ENCODE peak calls at places on chromosome 16, in five cellular contexts. K is AG04450; Q is Jurkat, Clone E6-1; X is stimulated activated CD4-positive, alpha-beta T cell treated with anti-CD3 and anti-CD28 coated beads, Interleukin-1b, Interleukin-23, amount 100 ng/mL, for 4 hours; M is neural progenitor cell. H is an unnamed sample.

GRCh38 chr16:23080747-23081146 is 68.5 kb downstream of the USP31 start:
- DNase-seq in M (no peak), Q (no peak), X (no peak), K (no peak), H (no peak)

GRCh38 chr16:66364117-66364958 is 2.2 kb upstream of the CDH5 start:
- DNase-seq in X (no peak), M (peak), Q (no peak), K (no peak), H (no peak)

GRCh38 chr16:67504190-67505021 is 21.1 kb upstream of the AGRP start:
- DNase-seq in Q (no peak), X (no peak), K (no peak), M (no peak), H (no peak)

GRCh38 chr16:27290582-27290981 is 22.0 kb upstream of the NSMCE1 start:
- DNase-seq in X (no peak), K (no peak), Q (no peak), M (no peak), H (no peak)

GRCh38 chr16:259814-260253 is 15.9 kb downstream of the RGS11 start:
- DNase-seq in M (no peak), Q (no peak), K (no peak), X (no peak), H (no peak)

GRCh38 chr16:10862432-10862831 is 14.6 kb upstream of the CIITA start:
- DNase-seq in Q (no peak), K (no peak), X (no peak), M (no peak), H (no peak)

GRCh38 chr16:27220991-27221390 is 17.7 kb downstream of the KDM8 start:
- DNase-seq in M (no peak), K (no peak), X (no peak), Q (no peak), H (no peak)

GRCh38 chr16:17346774-17347569 is 123.8 kb downstream of the XYLT1 start:
- DNase-seq in X (no peak), Q (no peak), K (no peak), M (no peak), H (no peak)

GRCh38 chr16:57807968-57808528 is 5.8 kb upstream of the KIFC3 start:
- DNase-seq in X (peak), M (peak), K (peak), Q (no peak), H (peak)

GRCh38 chr16:57285379-57285778 is 907 bp upstream of the PLLP start:
- DNase-seq in X (no peak), K (no peak), M (no peak), Q (no peak), H (no peak)

GRCh38 chr16:69273009-69273408 is 38.1 kb upstream of the VPS4A start:
- DNase-seq in X (no peak), K (peak), M (no peak), Q (no peak), H (no peak)

GRCh38 chr16:72561-73537 is at the start of gene RHBDF1:
- DNase-seq in X (no peak), M (peak), K (no peak), Q (no peak), H (no peak)

GRCh38 chr16:77374384-77374783 is 60.5 kb downstream of the ADAMTS18 start:
- DNase-seq in X (no peak), Q (no peak), K (no peak), M (no peak), H (no peak)

GRCh38 chr16:57976331-57976796 is 5.4 kb upstream of the CNGB1 start:
- DNase-seq in X (no peak), Q (no peak), M (peak), K (no peak), H (no peak)

GRCh38 chr16:57187508-57187854 is 1.4 kb downstream of the RSPRY1 start:
- DNase-seq in M (no peak), K (no peak), X (no peak), Q (no peak), H (peak)

GRCh38 chr16:31328322-31329052 is 26.5 kb upstream of the ITGAX start:
- DNase-seq in K (no peak), X (no peak), Q (no peak), M (no peak), H (no peak)

GRCh38 chr16:17304814-17305169 is 166.0 kb downstream of the XYLT1 start:
- DNase-seq in M (no peak), X (no peak), K (no peak), Q (no peak), H (no peak)

GRCh38 chr16:74769791-74770190 is 4.8 kb downstream of the FA2H start:
- DNase-seq in M (no peak), Q (no peak), K (no peak), X (no peak), H (no peak)

GRCh38 chr16:89119661-89120141 is 26.0 kb downstream of the ACSF3 start:
- DNase-seq in K (no peak), Q (no peak), M (no peak), X (no peak), H (no peak)

GRCh38 chr16:81071816-81072215 is 5.2 kb downstream of the C16orf46 start:
- DNase-seq in X (no peak), Q (no peak), M (no peak), K (no peak), H (no peak)

GRCh38 chr16:576823-577201 is 7.0 kb downstream of the PIGQ start:
- DNase-seq in Q (no peak), K (no peak), X (no peak), M (peak), H (no peak)

GRCh38 chr16:57013268-57013667 is 23.9 kb downstream of the NLRC5 start:
- DNase-seq in Q (no peak), K (no peak), X (no peak), M (no peak), H (no peak)

GRCh38 chr16:27305342-27305741 is 8.4 kb upstream of the IL4R start:
- DNase-seq in K (no peak), M (no peak), Q (no peak), X (no peak), H (no peak)

GRCh38 chr16:89505204-89506112 is 2.7 kb upstream of the SPG7 start:
- DNase-seq in M (no peak), Q (peak), K (peak), X (peak), H (peak)

GRCh38 chr16:85573696-85574641 is 39.2 kb upstream of the GSE1 start:
- DNase-seq in Q (no peak), X (no peak), K (no peak), M (no peak), H (no peak)

GRCh38 chr16:4123617-4124300 is 7.5 kb upstream of the ADCY9 start:
- DNase-seq in X (no peak), K (peak), M (no peak), Q (no peak), H (no peak)

GRCh38 chr16:55711959-55712876 is 56.4 kb downstream of the SLC6A2 start:
- DNase-seq in M (peak), K (peak), X (peak), Q (peak), H (peak)

GRCh38 chr16:15533386-15533785 is 99.0 kb downstream of the BMERB1 start:
- DNase-seq in X (no peak), M (no peak), K (no peak), Q (no peak), H (no peak)

GRCh38 chr16:85114909-85115567 is 2.8 kb upstream of the CIBAR2 start:
- DNase-seq in M (peak), K (peak), Q (peak), X (peak), H (peak)

GRCh38 chr16:11325404-11326083 is 19.7 kb upstream of the RMI2 start:
- DNase-seq in M (no peak), K (no peak), X (no peak), Q (no peak), H (no peak)

GRCh38 chr16:84774810-84775209 is 45.0 kb upstream of the CRISPLD2 start:
- DNase-seq in K (peak), X (no peak), M (no peak), Q (no peak), H (no peak)

GRCh38 chr16:67198238-67198734 is 645 bp upstream of the ELMO3 start:
- DNase-seq in K (no peak), X (no peak), Q (peak), M (peak), H (no peak)

GRCh38 chr16:72241930-72242329 is 70.0 kb upstream of the PMFBP1 start:
- DNase-seq in Q (no peak), K (peak), M (peak), X (no peak), H (no peak)

GRCh38 chr16:72961115-72961832 is 86.7 kb downstream of the ZFHX3 start:
- DNase-seq in X (no peak), Q (no peak), K (no peak), M (no peak), H (no peak)

GRCh38 chr16:88727871-88728270 is 21.6 kb downstream of the CTU2 start:
- DNase-seq in Q (no peak), X (no peak), M (no peak), K (no peak), H (no peak)

H was measured in T follicular helper cell.